ENCODE peak calls at places on chromosome 3, in eight cellular contexts. H is Peyer's patch, E is A549, N is heart left ventricle, U is breast epithelium, L is ovary, S is aorta, M is neural progenitor cell. W is an unnamed sample.

GRCh38 chr3:6803652-6804051 is 57.3 kb upstream of the GRM7 start:
- DNase-seq in S (no peak), N (no peak), H (no peak), E (no peak), L (no peak), M (no peak), U (no peak), W (no peak)

GRCh38 chr3:182524711-182525401 is 268.4 kb upstream of the ATP11B start:
- DNase-seq in N (no peak), L (no peak), U (no peak), H (no peak), M (no peak), E (no peak), S (no peak), W (no peak)

GRCh38 chr3:162769559-162769958 is 1273.0 kb downstream of the OTOL1 start:
- DNase-seq in H (no peak), E (no peak), L (no peak), S (no peak), M (no peak), U (no peak), N (no peak), W (no peak)

GRCh38 chr3:41129731-41130130 is 69.6 kb upstream of the CTNNB1 start:
- DNase-seq in L (no peak), M (no peak), N (no peak), U (no peak), H (no peak), S (no peak), E (no peak), W (no peak)

GRCh38 chr3:2024037-2024436 is 74.6 kb upstream of the CNTN4 start:
- DNase-seq in U (no peak), H (no peak), M (no peak), S (no peak), L (no peak), E (no peak), N (no peak), W (no peak)

GRCh38 chr3:141644931-141645330 is 93.2 kb upstream of the RNF7 start:
- DNase-seq in L (peak), N (peak), E (peak), S (peak), U (peak), M (peak), H (peak), W (peak)

GRCh38 chr3:196547067-196547466 is 21.3 kb downstream of the WDR53 start:
- DNase-seq in H (no peak), L (no peak), N (no peak), E (no peak), U (no peak), M (no peak), S (no peak), W (no peak)

GRCh38 chr3:146093928-146094327 is 67.1 kb downstream of the PLOD2 start:
- DNase-seq in E (no peak), N (no peak), U (no peak), S (no peak), H (no peak), L (no peak), M (no peak), W (no peak)

DNA sequence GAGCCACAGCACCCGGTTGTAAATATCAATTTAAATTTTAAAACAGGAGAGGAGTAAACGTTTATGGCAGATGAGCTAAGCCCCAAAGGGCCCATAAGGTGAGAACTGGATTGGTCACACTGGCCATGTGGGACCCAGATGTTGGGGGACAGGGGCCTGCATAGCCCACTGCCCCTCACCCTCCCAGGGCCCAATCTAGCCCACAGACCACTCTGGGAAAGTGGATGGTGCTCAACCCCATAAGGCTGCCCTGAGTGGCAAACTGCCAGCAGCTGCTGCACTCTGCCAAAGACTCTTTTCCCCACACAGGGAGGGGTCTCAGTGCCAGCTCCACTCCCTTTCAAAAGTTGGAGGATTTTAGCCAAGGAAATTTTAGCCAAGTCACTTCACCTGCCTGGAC is 42.5 kb downstream of the CCDC12 start:
- DNase-seq in N (no peak), E (no peak), U (no peak), S (peak), M (no peak), H (no peak), L (no peak), W (no peak)
- H3K27ac ChIP-seq in N (peak), E (peak), U (peak), S (no peak), M (no peak), H (peak), L (no peak), W (no peak)

GRCh38 chr3:42801784-42802183 is 2.5 kb downstream of the HIGD1A start:
- DNase-seq in U (no peak), M (no peak), E (no peak), S (no peak), H (no peak), N (no peak), L (no peak), W (no peak)

GRCh38 chr3:42801048-42801620 is 3.2 kb downstream of the HIGD1A start:
- DNase-seq in L (no peak), M (no peak), H (no peak), S (no peak), N (no peak), E (no peak), U (no peak), W (no peak)

GRCh38 chr3:42795621-42796181 is 8.6 kb downstream of the HIGD1A start:
- DNase-seq in M (no peak), N (no peak), L (no peak), E (no peak), H (no peak), S (no peak), U (no peak), W (no peak)

GRCh38 chr3:42796332-42796885 is 7.9 kb downstream of the HIGD1A start:
- DNase-seq in U (no peak), S (no peak), H (no peak), N (no peak), L (no peak), E (no peak), M (no peak), W (no peak)

GRCh38 chr3:42799376-42799775 is 4.9 kb downstream of the HIGD1A start:
- DNase-seq in E (no peak), U (no peak), M (no peak), N (no peak), H (no peak), S (no peak), L (no peak), W (no peak)
- H3K27ac ChIP-seq in E (no peak), U (no peak), M (no peak), N (no peak), H (no peak), S (no peak), L (no peak), W (no peak)

DNA sequence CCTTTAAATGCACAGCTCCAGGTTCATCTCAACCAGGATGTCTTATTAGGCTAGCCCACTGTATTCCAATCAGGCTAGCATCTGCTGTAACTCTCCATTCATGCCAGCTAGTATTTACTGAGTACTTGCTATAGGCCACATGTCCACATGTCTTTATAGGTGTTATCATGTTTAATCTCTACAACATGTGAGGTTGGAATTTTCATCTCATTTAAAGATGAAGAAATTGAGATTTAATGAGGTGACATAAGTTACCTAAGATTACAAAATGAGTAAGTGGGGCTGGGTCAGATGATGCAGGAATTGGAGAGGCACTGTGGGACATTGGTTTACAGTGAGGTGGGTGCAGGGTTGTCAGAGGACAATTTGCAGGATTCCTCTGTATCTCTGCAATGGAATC is 2.9 kb downstream of the IFT122 start:
- DNase-seq in L (no peak), S (no peak), M (no peak), N (no peak), E (no peak), U (no peak), H (no peak), W (no peak)
- H3K27ac ChIP-seq in L (no peak), S (no peak), M (no peak), N (peak), E (no peak), U (peak), H (no peak), W (peak)

GRCh38 chr3:171783626-171784025 is 26.7 kb downstream of the PLD1 start:
- DNase-seq in S (no peak), L (no peak), H (no peak), M (no peak), N (no peak), U (no peak), E (no peak), W (no peak)

GRCh38 chr3:171784937-171785336 is 25.3 kb downstream of the PLD1 start:
- DNase-seq in H (no peak), E (no peak), M (no peak), L (no peak), U (no peak), N (no peak), S (no peak), W (no peak)

GRCh38 chr3:171781711-171782127 is 28.6 kb downstream of the PLD1 start:
- DNase-seq in N (no peak), L (no peak), E (no peak), S (no peak), U (no peak), H (no peak), M (no peak), W (no peak)

GRCh38 chr3:171784387-171784786 is 25.9 kb downstream of the PLD1 start:
- DNase-seq in N (no peak), E (no peak), S (no peak), L (no peak), H (no peak), U (no peak), M (no peak), W (no peak)

DNA sequence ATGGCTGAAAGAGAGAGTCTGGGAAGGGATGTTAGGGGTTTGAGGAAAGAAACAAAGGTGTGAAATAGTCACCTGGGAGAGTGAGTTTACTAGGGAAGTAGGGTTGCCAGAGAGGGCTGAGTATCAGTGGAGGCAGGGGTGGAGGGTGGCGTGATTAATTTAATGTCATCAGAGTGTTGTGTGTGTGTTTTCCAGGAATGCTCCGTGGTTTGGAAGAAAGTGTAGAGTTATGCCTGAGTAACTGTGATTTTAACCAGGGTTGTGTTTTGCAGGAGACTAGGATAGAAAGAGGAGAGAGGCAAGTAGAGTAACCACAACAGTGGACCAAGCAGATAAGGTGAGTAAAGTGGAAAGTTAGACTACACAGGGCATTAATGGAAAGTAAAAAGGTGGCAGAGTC is 27.2 kb downstream of the PLD1 start:
- DNase-seq in S (no peak), U (no peak), N (no peak), M (no peak), H (no peak), L (no peak), E (no peak), W (no peak)
- H3K27ac ChIP-seq in S (no peak), U (no peak), N (no peak), M (no peak), H (no peak), L (no peak), E (no peak), W (no peak)

DNA sequence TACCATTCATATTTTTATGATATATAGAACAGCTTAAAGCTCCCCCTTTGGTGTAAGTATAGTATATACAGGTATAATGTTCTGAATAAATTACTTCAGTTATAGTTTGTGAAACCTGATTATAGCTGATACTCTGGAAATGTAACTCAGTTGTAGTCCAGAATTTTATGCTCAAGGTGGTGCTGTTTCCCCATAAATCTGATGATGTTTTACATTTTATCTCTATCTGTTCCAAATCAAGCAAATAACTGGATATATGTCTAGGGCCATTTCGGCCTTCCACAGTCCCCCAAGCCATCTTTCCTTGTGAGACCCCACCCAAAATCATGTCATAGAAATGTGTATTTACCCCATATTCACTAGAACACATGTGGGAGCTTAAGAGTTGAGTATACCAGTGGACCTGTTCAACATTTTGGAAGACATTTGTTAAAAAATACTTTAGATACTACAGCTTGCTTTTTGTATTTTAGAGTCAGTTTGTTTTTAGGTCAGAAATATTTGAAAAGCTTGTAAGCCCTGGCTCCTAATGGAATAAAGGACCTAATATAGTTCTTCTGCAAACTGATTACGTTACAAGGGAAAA is 107.1 kb downstream of the ATG7 start:
- DNase-seq in U (no peak), S (no peak), H (no peak), L (no peak), M (peak), E (peak), N (no peak), W (no peak)
- H3K27ac ChIP-seq in U (no peak), S (peak), H (peak), L (no peak), M (no peak), E (no peak), N (no peak), W (peak)

GRCh38 chr3:45100998-45101407 is 45.2 kb downstream of the CDCP1 start:
- DNase-seq in U (no peak), E (no peak), N (no peak), S (no peak), H (no peak), M (no peak), L (no peak), W (no peak)
- H3K27ac ChIP-seq in U (peak), E (no peak), N (peak), S (no peak), H (no peak), M (no peak), L (no peak), W (no peak)

DNA sequence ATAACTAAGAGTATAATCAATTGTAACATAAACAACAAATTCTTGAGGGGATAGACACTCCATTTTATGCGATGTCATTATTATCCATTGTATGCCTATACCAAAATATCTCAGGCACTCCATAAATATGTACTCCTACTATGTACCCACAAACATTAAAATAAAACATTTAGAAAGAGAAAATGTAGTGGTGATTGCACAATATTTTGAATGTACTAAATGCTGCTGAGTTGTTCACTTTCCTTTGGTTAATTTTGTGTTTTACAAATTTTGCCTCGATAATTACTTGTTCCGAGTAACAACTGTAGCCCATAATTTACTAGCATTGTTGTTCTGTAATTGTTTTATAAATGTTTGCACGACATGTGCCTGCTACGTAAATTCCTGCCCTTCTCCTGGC is 131.3 kb downstream of the DCLK3 start:
- DNase-seq in M (no peak), H (no peak), S (no peak), N (no peak), L (no peak), U (no peak), E (no peak), W (no peak)
- H3K27ac ChIP-seq in M (no peak), H (no peak), S (no peak), N (no peak), L (no peak), U (no peak), E (no peak), W (no peak)

DNA sequence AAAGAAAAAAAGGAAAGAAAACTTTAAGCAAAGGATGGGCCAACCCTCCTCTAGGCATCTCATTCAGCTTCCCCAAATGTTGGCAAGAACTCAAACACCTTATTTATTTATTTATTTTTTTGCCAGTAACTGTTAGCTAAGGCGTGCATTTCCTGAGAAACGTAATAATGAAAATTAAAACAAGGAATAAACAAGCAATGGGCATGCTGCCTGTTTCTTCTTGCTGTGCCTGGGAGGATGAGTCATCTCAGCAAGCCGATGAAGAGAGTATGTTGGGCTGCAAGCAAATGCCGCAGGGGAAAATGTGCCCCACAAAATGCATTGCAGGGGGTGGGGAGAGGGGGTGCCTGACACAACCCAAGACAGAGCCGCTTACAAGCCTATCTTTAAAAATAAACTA is 40.5 kb downstream of the EIF4E3 start:
- DNase-seq in U (no peak), S (no peak), N (no peak), L (peak), H (no peak), E (no peak), M (no peak), W (peak)
- H3K27ac ChIP-seq in U (no peak), S (no peak), N (no peak), L (no peak), H (no peak), E (no peak), M (peak), W (no peak)

GRCh38 chr3:260911-261310 is 64.3 kb downstream of the CHL1 start:
- DNase-seq in S (no peak), N (no peak), M (no peak), U (no peak), H (no peak), E (no peak), L (no peak), W (no peak)

DNA sequence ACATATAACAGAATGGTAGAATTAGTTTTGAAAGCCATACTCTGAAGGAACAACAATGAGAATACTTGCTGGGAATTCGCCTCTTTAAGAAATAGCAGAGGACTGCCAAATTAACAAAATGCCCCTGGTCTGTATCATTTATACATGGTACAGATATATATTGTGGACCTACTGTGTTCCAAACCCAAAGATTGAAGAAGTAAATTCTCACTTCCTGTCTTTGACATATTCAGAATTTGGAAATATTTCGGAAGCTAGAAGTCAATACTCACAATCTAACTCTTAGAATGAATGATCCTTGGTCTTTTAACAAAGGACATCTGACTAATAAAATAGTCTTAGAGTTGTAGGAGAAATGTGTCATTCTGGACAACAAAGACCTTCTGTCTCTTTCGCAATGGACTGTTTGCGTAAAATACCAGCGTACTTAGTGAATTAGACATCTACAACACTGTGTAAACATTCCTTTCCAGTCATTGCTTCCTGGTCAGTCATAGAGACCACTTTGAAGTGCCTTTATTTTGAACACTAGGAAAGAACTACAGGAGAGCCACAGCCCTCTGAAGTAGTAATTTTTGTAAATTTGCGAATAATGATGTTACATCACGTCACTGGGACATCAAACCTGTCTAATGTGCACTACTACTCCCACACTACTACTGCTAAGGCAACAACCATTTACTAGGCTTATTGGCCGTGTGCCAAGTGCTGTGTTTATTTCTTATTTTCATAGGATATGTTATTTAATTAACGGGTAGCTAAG is 68.0 kb downstream of the CHL1 start:
- DNase-seq in U (no peak), E (peak), H (no peak), M (no peak), N (no peak), L (no peak), S (no peak), W (no peak)
- H3K27ac ChIP-seq in U (no peak), E (peak), H (no peak), M (no peak), N (no peak), L (no peak), S (no peak), W (no peak)

GRCh38 chr3:114363554-114364202 is 69.8 kb downstream of the TIGIT start:
- DNase-seq in M (no peak), U (no peak), E (no peak), S (no peak), H (no peak), L (no peak), N (no peak), W (no peak)

GRCh38 chr3:114365909-114366308 is 72.1 kb downstream of the TIGIT start:
- DNase-seq in E (no peak), U (no peak), M (no peak), S (no peak), L (no peak), N (no peak), H (no peak), W (no peak)

GRCh38 chr3:114362815-114363214 is 69.0 kb downstream of the TIGIT start:
- DNase-seq in L (no peak), H (no peak), S (no peak), U (no peak), M (no peak), N (no peak), E (peak), W (no peak)

GRCh38 chr3:114365268-114365667 is 71.4 kb downstream of the TIGIT start:
- DNase-seq in S (no peak), E (no peak), H (no peak), L (no peak), N (no peak), U (no peak), M (peak), W (no peak)

GRCh38 chr3:114364806-114365205 is 71.0 kb downstream of the TIGIT start:
- DNase-seq in H (no peak), E (no peak), L (no peak), M (peak), U (no peak), S (no peak), N (no peak), W (no peak)
- H3K27ac ChIP-seq in H (no peak), E (no peak), L (no peak), M (no peak), U (peak), S (no peak), N (peak), W (peak)